ENCODE peak calls at places on chromosomes 12 and 14, in eight cellular contexts. One of them, this sample, is unnamed.

GRCh38 chr14:95227279-95227860 is 70.0 kb upstream of the DICER1 start:
- DNase-seq in GM10248: no peak
- DNase-seq in HFFc6: no peak
- DNase-seq in psoas muscle: no peak
- DNase-seq in AG09319: no peak
- DNase-seq in fibroblast of mammary gland: no peak
- DNase-seq in neural crest cell: no peak
- DNase-seq in OCI-LY7: no peak
- DNase-seq in this sample: no peak

GRCh38 chr12:43416981-43417380 is 135.0 kb downstream of the ADAMTS20 start:
- DNase-seq in GM10248: no peak
- DNase-seq in psoas muscle: no peak
- DNase-seq in OCI-LY7: no peak
- DNase-seq in fibroblast of mammary gland: no peak
- DNase-seq in neural crest cell: no peak
- DNase-seq in HFFc6: no peak
- DNase-seq in AG09319: no peak
- DNase-seq in this sample: no peak

GRCh38 chr12:10101648-10102220 is 2.9 kb upstream of the CLEC1A start:
- DNase-seq in neural crest cell: no peak
- DNase-seq in GM10248: no peak
- DNase-seq in AG09319: no peak
- DNase-seq in HFFc6: no peak
- DNase-seq in OCI-LY7: no peak
- DNase-seq in fibroblast of mammary gland: no peak
- DNase-seq in psoas muscle: no peak
- DNase-seq in this sample: no peak

GRCh38 chr12:52819731-52820510 is 6.0 kb upstream of the KRT4 start:
- DNase-seq in GM10248: no peak
- DNase-seq in psoas muscle: no peak
- DNase-seq in neural crest cell: no peak
- DNase-seq in fibroblast of mammary gland: no peak
- DNase-seq in HFFc6: no peak
- DNase-seq in AG09319: no peak
- DNase-seq in OCI-LY7: no peak
- DNase-seq in this sample: no peak

GRCh38 chr12:103455020-103455763 is 40.6 kb downstream of the C12orf42 start:
- DNase-seq in fibroblast of mammary gland: no peak
- DNase-seq in OCI-LY7: peak
- DNase-seq in psoas muscle: no peak
- DNase-seq in neural crest cell: no peak
- DNase-seq in HFFc6: no peak
- DNase-seq in AG09319: no peak
- DNase-seq in GM10248: no peak
- DNase-seq in this sample: no peak

GRCh38 chr14:55780156-55780946 is 200.3 kb downstream of the KTN1 start:
- DNase-seq in HFFc6: peak
- DNase-seq in psoas muscle: peak
- DNase-seq in OCI-LY7: no peak
- DNase-seq in GM10248: no peak
- DNase-seq in neural crest cell: no peak
- DNase-seq in fibroblast of mammary gland: peak
- DNase-seq in AG09319: peak
- DNase-seq in this sample: peak

GRCh38 chr12:96094201-96094600 is 58.8 kb upstream of the LTA4H start:
- DNase-seq in AG09319: no peak
- DNase-seq in OCI-LY7: no peak
- DNase-seq in HFFc6: no peak
- DNase-seq in neural crest cell: no peak
- DNase-seq in GM10248: no peak
- DNase-seq in psoas muscle: no peak
- DNase-seq in fibroblast of mammary gland: no peak
- DNase-seq in this sample: peak

GRCh38 chr14:101843665-101844064 is 82.2 kb downstream of the PPP2R5C start:
- DNase-seq in AG09319: no peak
- DNase-seq in neural crest cell: no peak
- DNase-seq in OCI-LY7: peak
- DNase-seq in fibroblast of mammary gland: peak
- DNase-seq in psoas muscle: no peak
- DNase-seq in GM10248: peak
- DNase-seq in HFFc6: no peak
- DNase-seq in this sample: no peak

GRCh38 chr12:124520258-124520657 is 47.2 kb downstream of the NCOR2 start:
- DNase-seq in AG09319: no peak
- DNase-seq in fibroblast of mammary gland: peak
- DNase-seq in neural crest cell: no peak
- DNase-seq in psoas muscle: peak
- DNase-seq in HFFc6: no peak
- DNase-seq in GM10248: no peak
- DNase-seq in OCI-LY7: no peak
- DNase-seq in this sample: peak

GRCh38 chr12:113473942-113474341 is 2.3 kb upstream of the LHX5 start:
- DNase-seq in AG09319: no peak
- DNase-seq in neural crest cell: no peak
- DNase-seq in OCI-LY7: no peak
- DNase-seq in fibroblast of mammary gland: no peak
- DNase-seq in HFFc6: peak
- DNase-seq in psoas muscle: no peak
- DNase-seq in GM10248: no peak
- DNase-seq in this sample: no peak

GRCh38 chr14:60311417-60311816 is 62.4 kb downstream of the PPM1A start:
- DNase-seq in fibroblast of mammary gland: peak
- DNase-seq in GM10248: no peak
- DNase-seq in AG09319: peak
- DNase-seq in HFFc6: peak
- DNase-seq in psoas muscle: no peak
- DNase-seq in neural crest cell: no peak
- DNase-seq in OCI-LY7: no peak
- DNase-seq in this sample: peak

GRCh38 chr14:22375321-22375930 is 213.6 kb downstream of the DAD1 start:
- DNase-seq in psoas muscle: no peak
- DNase-seq in fibroblast of mammary gland: peak
- DNase-seq in HFFc6: peak
- DNase-seq in OCI-LY7: peak
- DNase-seq in GM10248: peak
- DNase-seq in AG09319: no peak
- DNase-seq in neural crest cell: peak
- DNase-seq in this sample: peak

GRCh38 chr14:96202441-96203094 is 2.1 kb upstream of the BDKRB2 start:
- DNase-seq in fibroblast of mammary gland: no peak
- DNase-seq in OCI-LY7: no peak
- DNase-seq in AG09319: no peak
- DNase-seq in HFFc6: no peak
- DNase-seq in GM10248: no peak
- DNase-seq in neural crest cell: no peak
- DNase-seq in psoas muscle: no peak
- DNase-seq in this sample: no peak

GRCh38 chr14:32324601-32325000 is 4.5 kb upstream of the AKAP6 start:
- DNase-seq in OCI-LY7: no peak
- DNase-seq in psoas muscle: no peak
- DNase-seq in AG09319: no peak
- DNase-seq in fibroblast of mammary gland: peak
- DNase-seq in neural crest cell: no peak
- DNase-seq in GM10248: no peak
- DNase-seq in HFFc6: no peak
- DNase-seq in this sample: no peak

GRCh38 chr14:22882064-22882463 is 958 bp upstream of the REM2 start:
- DNase-seq in HFFc6: no peak
- DNase-seq in OCI-LY7: no peak
- DNase-seq in AG09319: no peak
- DNase-seq in neural crest cell: no peak
- DNase-seq in GM10248: no peak
- DNase-seq in psoas muscle: no peak
- DNase-seq in fibroblast of mammary gland: no peak
- DNase-seq in this sample: no peak

GRCh38 chr12:131425468-131425867 is 285.4 kb upstream of the SFSWAP start:
- DNase-seq in AG09319: no peak
- DNase-seq in OCI-LY7: no peak
- DNase-seq in psoas muscle: no peak
- DNase-seq in GM10248: no peak
- DNase-seq in neural crest cell: no peak
- DNase-seq in fibroblast of mammary gland: no peak
- DNase-seq in HFFc6: no peak
- DNase-seq in this sample: peak

GRCh38 chr12:125137776-125138344 is 72.6 kb downstream of the AACS start:
- DNase-seq in HFFc6: no peak
- DNase-seq in neural crest cell: no peak
- DNase-seq in psoas muscle: no peak
- DNase-seq in AG09319: no peak
- DNase-seq in OCI-LY7: no peak
- DNase-seq in fibroblast of mammary gland: no peak
- DNase-seq in GM10248: no peak
- DNase-seq in this sample: no peak

GRCh38 chr12:124454735-124455134 is 112.7 kb downstream of the NCOR2 start:
- DNase-seq in HFFc6: peak
- DNase-seq in GM10248: no peak
- DNase-seq in fibroblast of mammary gland: peak
- DNase-seq in neural crest cell: no peak
- DNase-seq in AG09319: no peak
- DNase-seq in OCI-LY7: no peak
- DNase-seq in psoas muscle: no peak
- DNase-seq in this sample: no peak

GRCh38 chr14:53953828-53954550 is 2.6 kb downstream of the BMP4 start:
- DNase-seq in fibroblast of mammary gland: peak
- DNase-seq in HFFc6: peak
- DNase-seq in AG09319: no peak
- DNase-seq in OCI-LY7: no peak
- DNase-seq in psoas muscle: peak
- DNase-seq in GM10248: no peak
- DNase-seq in neural crest cell: no peak
- DNase-seq in this sample: peak

GRCh38 chr12:80241576-80242273 is 142.4 kb downstream of the OTOGL start:
- DNase-seq in AG09319: no peak
- DNase-seq in psoas muscle: no peak
- DNase-seq in OCI-LY7: no peak
- DNase-seq in HFFc6: peak
- DNase-seq in neural crest cell: no peak
- DNase-seq in fibroblast of mammary gland: peak
- DNase-seq in GM10248: no peak
- DNase-seq in this sample: peak

GRCh38 chr12:107568718-107569117 is 116.9 kb upstream of the PWP1 start:
- DNase-seq in HFFc6: no peak
- DNase-seq in neural crest cell: no peak
- DNase-seq in GM10248: no peak
- DNase-seq in psoas muscle: no peak
- DNase-seq in AG09319: no peak
- DNase-seq in fibroblast of mammary gland: peak
- DNase-seq in OCI-LY7: no peak
- DNase-seq in this sample: no peak

DNA sequence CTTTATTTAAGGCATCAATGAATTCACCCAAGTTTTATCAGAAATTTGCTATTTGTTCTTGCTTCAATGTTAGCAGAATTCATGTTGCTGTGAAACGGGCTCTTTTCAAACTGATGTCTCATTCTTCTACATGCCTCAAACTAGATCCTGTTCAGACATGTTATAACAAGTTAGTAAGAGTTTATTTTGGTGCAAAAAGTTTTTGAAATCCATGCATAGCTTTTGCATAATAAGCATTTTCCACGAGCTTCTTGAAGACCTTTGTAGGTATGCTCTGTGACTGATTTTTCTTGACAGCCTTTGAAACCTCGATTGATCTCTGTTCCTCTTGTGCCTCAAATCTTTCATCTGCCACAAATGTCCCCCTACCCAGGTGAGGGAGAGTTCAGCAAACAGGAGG is 275.2 kb downstream of the FOXN3 start:
- DNase-seq in AG09319: no peak
- DNase-seq in OCI-LY7: no peak
- DNase-seq in fibroblast of mammary gland: no peak
- DNase-seq in GM10248: no peak
- DNase-seq in neural crest cell: no peak
- DNase-seq in psoas muscle: no peak
- DNase-seq in HFFc6: no peak
- DNase-seq in this sample: peak
- TF ChIP-seq CTCF in AG09319: no peak
- TF ChIP-seq CTCF in OCI-LY7: no peak
- TF ChIP-seq CTCF in fibroblast of mammary gland: no peak
- TF ChIP-seq CTCF in GM10248: no peak
- TF ChIP-seq CTCF in neural crest cell: no peak
- TF ChIP-seq CTCF in psoas muscle: no peak
- TF ChIP-seq CTCF in HFFc6: no peak
- TF ChIP-seq CTCF in this sample: no peak

GRCh38 chr12:114636723-114637480 is 47.1 kb downstream of the TBX3 start:
- DNase-seq in neural crest cell: peak
- DNase-seq in OCI-LY7: no peak
- DNase-seq in HFFc6: peak
- DNase-seq in psoas muscle: no peak
- DNase-seq in GM10248: no peak
- DNase-seq in AG09319: no peak
- DNase-seq in fibroblast of mammary gland: peak
- DNase-seq in this sample: peak
- TF ChIP-seq CTCF in neural crest cell: peak
- TF ChIP-seq CTCF in OCI-LY7: peak
- TF ChIP-seq CTCF in HFFc6: peak
- TF ChIP-seq CTCF in psoas muscle: no peak
- TF ChIP-seq CTCF in GM10248: no peak
- TF ChIP-seq CTCF in AG09319: peak
- TF ChIP-seq CTCF in fibroblast of mammary gland: peak
- TF ChIP-seq CTCF in this sample: peak

GRCh38 chr12:38056701-38057689 is 259.6 kb upstream of the ALG10B start:
- DNase-seq in OCI-LY7: no peak
- DNase-seq in neural crest cell: no peak
- DNase-seq in fibroblast of mammary gland: no peak
- DNase-seq in AG09319: no peak
- DNase-seq in HFFc6: peak
- DNase-seq in psoas muscle: no peak
- DNase-seq in GM10248: no peak
- DNase-seq in this sample: peak

GRCh38 chr12:38053113-38053512 is 263.5 kb upstream of the ALG10B start:
- DNase-seq in AG09319: no peak
- DNase-seq in OCI-LY7: no peak
- DNase-seq in GM10248: no peak
- DNase-seq in psoas muscle: no peak
- DNase-seq in fibroblast of mammary gland: no peak
- DNase-seq in HFFc6: no peak
- DNase-seq in neural crest cell: no peak
- DNase-seq in this sample: no peak

GRCh38 chr12:38053655-38054464 is 262.7 kb upstream of the ALG10B start:
- DNase-seq in fibroblast of mammary gland: no peak
- DNase-seq in HFFc6: no peak
- DNase-seq in AG09319: no peak
- DNase-seq in OCI-LY7: no peak
- DNase-seq in neural crest cell: no peak
- DNase-seq in psoas muscle: no peak
- DNase-seq in GM10248: no peak
- DNase-seq in this sample: peak
- TF ChIP-seq CTCF in fibroblast of mammary gland: no peak
- TF ChIP-seq CTCF in HFFc6: no peak
- TF ChIP-seq CTCF in AG09319: no peak
- TF ChIP-seq CTCF in OCI-LY7: no peak
- TF ChIP-seq CTCF in neural crest cell: no peak
- TF ChIP-seq CTCF in psoas muscle: no peak
- TF ChIP-seq CTCF in GM10248: no peak
- TF ChIP-seq CTCF in this sample: peak

DNA sequence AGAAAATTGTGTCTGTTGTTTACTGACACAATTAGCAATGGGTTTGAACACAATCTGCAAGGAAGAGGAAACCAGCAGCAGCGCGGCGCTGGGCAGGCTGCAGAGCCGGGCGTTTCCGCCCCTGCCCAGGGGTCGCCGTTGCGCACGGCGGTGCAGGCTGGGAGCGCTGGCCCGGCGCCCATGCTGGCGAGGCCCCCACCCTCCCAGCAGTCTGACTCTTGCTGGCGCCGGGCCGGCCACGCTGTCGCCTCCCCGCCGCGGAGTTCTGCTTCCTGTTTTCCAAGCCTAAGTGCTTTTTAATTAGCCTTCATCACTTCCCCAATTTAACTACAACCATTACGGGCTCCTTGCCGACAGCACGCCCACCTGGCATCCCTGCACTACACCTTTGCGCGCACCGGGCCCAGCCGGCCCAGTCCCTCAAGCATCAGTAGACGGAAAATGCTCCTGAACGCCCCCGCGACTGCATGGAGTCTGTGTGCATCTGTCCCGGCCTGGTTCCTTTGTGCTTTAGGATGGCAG is 212.1 kb downstream of the GXYLT1 start:
- DNase-seq in OCI-LY7: peak
- DNase-seq in psoas muscle: peak
- DNase-seq in fibroblast of mammary gland: peak
- DNase-seq in AG09319: no peak
- DNase-seq in neural crest cell: peak
- DNase-seq in GM10248: peak
- DNase-seq in HFFc6: no peak
- DNase-seq in this sample: no peak
- TF ChIP-seq CTCF in OCI-LY7: peak
- TF ChIP-seq CTCF in psoas muscle: no peak
- TF ChIP-seq CTCF in fibroblast of mammary gland: no peak
- TF ChIP-seq CTCF in AG09319: no peak
- TF ChIP-seq CTCF in neural crest cell: no peak
- TF ChIP-seq CTCF in GM10248: no peak
- TF ChIP-seq CTCF in HFFc6: no peak
- TF ChIP-seq CTCF in this sample: no peak